ENCODE peak calls at places on chromosomes 4 and X, in seven cellular contexts. T is posterior vena cava; J is activated naive CD8-positive, alpha-beta T cell treated with anti-CD3 and anti-CD28 coated beads for 36 hours; H is GM23248; I is naive thymus-derived CD8-positive, alpha-beta T cell; R is activated CD4-positive, alpha-beta memory T cell treated with anti-CD3 and anti-CD28 coated beads, Interleukin-2, amount 10 ng/mL, durations not matched to agents 7 days and 5 days; Y is HTR-8/SVneo. L is an unnamed sample.

GRCh38 chr4:15918484-15919129 is 19.9 kb downstream of the FGFBP1 start:
- DNase-seq in T (no peak), J (no peak), H (no peak), I (no peak), R (no peak), Y (no peak), L (no peak)

GRCh38 chr4:48237996-48238645 is 31.5 kb downstream of the TEC start:
- DNase-seq in T (no peak), J (no peak), H (no peak), I (no peak), R (no peak), Y (no peak), L (no peak)

GRCh38 chr4:189367832-189368231 is 572.8 kb upstream of the FRG1 start:
- DNase-seq in T (no peak), J (no peak), H (no peak), I (no peak), R (no peak), Y (no peak), L (no peak)

GRCh38 chr4:100504086-100504874 is 13.5 kb downstream of the EMCN start:
- DNase-seq in T (no peak), J (no peak), H (no peak), I (no peak), R (no peak), Y (no peak), L (no peak)

GRCh38 chr4:54930226-54930625 is 195.2 kb downstream of the KDR start:
- DNase-seq in T (no peak), J (no peak), H (peak; percentile 62), I (no peak), R (no peak), Y (no peak), L (no peak)

GRCh38 chr4:124863039-124863545 is 150.6 kb upstream of the ANKRD50 start:
- DNase-seq in T (no peak), J (no peak), H (no peak), I (no peak), R (no peak), Y (no peak), L (no peak)

GRCh38 chr4:2931765-2932560 is 31.2 kb downstream of the NOP14 start:
- DNase-seq in T (peak; percentile 93), J (peak; percentile 68), H (no peak), I (peak; percentile 54), R (peak; percentile 75), Y (no peak), L (peak; percentile 40)

GRCh38 chrX:39945709-39946108 is 152.0 kb downstream of the BCOR start:
- DNase-seq in T (no peak), J (no peak), H (no peak), I (no peak), R (no peak), Y (no peak), L (no peak)

GRCh38 chrX:103254171-103254824 is 657 bp downstream of the TCEAL8 start:
- DNase-seq in T (no peak), J (peak; percentile 41), H (peak; percentile 59), I (peak; percentile 20), R (peak; percentile 48), Y (no peak), L (no peak)

L was measured in effector memory CD4-positive, alpha-beta T cell.